ENCODE peak calls at places on chromosomes 13 and 19, in ten cellular contexts. E, X, R, L, Y, N, H, G, V and Z are unnamed samples. For H3K4me1, the result is how much of the 10 kb centered on the place peaks cover.

GRCh38 chr19:54188224-54188871 is 1.0 kb downstream of the MBOAT7 start:
- DNase-seq in N (peak), V (peak), X (peak), L (peak), H (no peak), E (no peak), G (no peak), R (peak), Y (no peak), Z (no peak)

GRCh38 chr19:8610041-8610927 is at the start of gene ADAMTS10:
- DNase-seq in Y (peak), G (peak), E (peak), N (peak), H (no peak), V (peak), L (peak), X (peak), R (peak), Z (no peak)

GRCh38 chr13:66087149-66087780 is 1142.9 kb downstream of the PCDH9 start:
- DNase-seq in E (no peak), R (no peak), G (no peak), V (no peak), H (no peak), L (no peak), N (no peak), Y (no peak), X (no peak), Z (no peak)

GRCh38 chr13:51614350-51614786 is 30.1 kb downstream of the WDFY2 start:
- DNase-seq in Y (no peak), V (no peak), R (no peak), X (peak), H (no peak), N (peak), L (peak), E (peak), G (no peak), Z (no peak)

GRCh38 chr19:51366999-51367564 is 894 bp upstream of the ETFB start:
- DNase-seq in Y (peak), G (peak), N (peak), X (peak), E (peak), L (no peak), H (peak), R (no peak), V (no peak), Z (peak)

GRCh38 chr13:37403776-37404497 is 194.6 kb downstream of the POSTN start:
- DNase-seq in V (peak), Y (no peak), L (no peak), H (no peak), E (no peak), R (no peak), G (no peak), X (no peak), N (peak), Z (no peak)

GRCh38 chr19:4691383-4691782 is 21.2 kb upstream of the MYDGF start:
- DNase-seq in H (no peak), E (no peak), V (no peak), L (no peak), X (no peak), N (no peak), G (peak), Y (no peak), R (no peak), Z (peak)

GRCh38 chr13:26961890-26962615 is 201.5 kb upstream of the GPR12 start:
- DNase-seq in X (no peak), H (peak), G (no peak), E (no peak), N (no peak), L (no peak), R (no peak), V (no peak), Y (no peak), Z (no peak)

GRCh38 chr13:95955719-95956118 is 97.5 kb downstream of the UGGT2 start:
- DNase-seq in R (no peak), N (no peak), L (no peak), E (no peak), G (no peak), Y (no peak), H (no peak), V (no peak), X (no peak), Z (no peak)

GRCh38 chr13:112781287-112781686 is 91.4 kb downstream of the ATP11A start:
- DNase-seq in N (no peak), H (peak), G (no peak), E (no peak), R (no peak), V (no peak), X (no peak), L (no peak), Y (no peak), Z (peak)

GRCh38 chr13:39556856-39557255 is 46.1 kb downstream of the LHFPL6 start:
- DNase-seq in N (no peak), Y (no peak), X (no peak), L (no peak), E (no peak), G (no peak), R (no peak), V (no peak), H (no peak), Z (no peak)

GRCh38 chr19:15154002-15154612 is 46.7 kb downstream of the NOTCH3 start:
- DNase-seq in V (peak), Y (no peak), G (no peak), X (no peak), E (no peak), N (peak), L (no peak), H (no peak), R (no peak), Z (no peak)

GRCh38 chr13:97496511-97496910 is 62.5 kb downstream of the RAP2A start:
- DNase-seq in G (no peak), X (no peak), R (no peak), N (no peak), V (no peak), E (no peak), L (no peak), H (no peak), Y (no peak), Z (no peak)

GRCh38 chr19:5889288-5889971 is 14.2 kb downstream of the NDUFA11 start:
- DNase-seq in E (no peak), H (no peak), X (no peak), V (peak), G (no peak), Y (no peak), L (no peak), N (peak), R (peak), Z (no peak)

GRCh38 chr19:49340865-49341718 is 5.9 kb downstream of the CD37 start:
- DNase-seq in G (no peak), X (no peak), E (no peak), N (no peak), H (no peak), Y (no peak), R (no peak), L (no peak), V (no peak), Z (no peak)

GRCh38 chr13:42384265-42384664 is 112.3 kb downstream of the AKAP11 start:
- DNase-seq in L (no peak), H (no peak), E (no peak), N (no peak), Y (no peak), G (no peak), V (no peak), X (no peak), R (no peak), Z (no peak)

GRCh38 chr13:87444135-87444534 is 227.0 kb upstream of the SLITRK5 start:
- DNase-seq in R (no peak), X (no peak), N (no peak), Y (no peak), V (no peak), G (no peak), L (no peak), H (no peak), E (no peak), Z (no peak)

GRCh38 chr13:112693831-112694497 is 4.1 kb downstream of the ATP11A start:
- DNase-seq in E (no peak), N (peak), L (no peak), R (peak), X (no peak), V (no peak), H (peak), Y (no peak), G (no peak), Z (no peak)

GRCh38 chr13:22189176-22190048 is 518.5 kb downstream of the FGF9 start:
- DNase-seq in V (no peak), H (no peak), E (no peak), Y (no peak), X (no peak), L (no peak), R (no peak), N (no peak), G (no peak), Z (no peak)

GRCh38 chr19:33498391-33499000 is 23.1 kb downstream of the PEPD start:
- DNase-seq in G (no peak), Y (no peak), V (no peak), N (no peak), L (no peak), X (no peak), E (no peak), R (no peak), H (no peak), Z (no peak)

GRCh38 chr13:29749401-29750177 is 100.8 kb downstream of the UBL3 start:
- DNase-seq in R (no peak), E (no peak), V (peak), Y (no peak), X (no peak), G (no peak), N (peak), L (no peak), H (no peak), Z (no peak)

GRCh38 chr19:43318203-43318602 is 35.3 kb upstream of the CD177 start:
- DNase-seq in Y (no peak), H (no peak), X (no peak), N (no peak), L (no peak), V (no peak), R (no peak), G (no peak), E (no peak), Z (no peak)

GRCh38 chr19:42246143-42246868 is 3.9 kb upstream of the GSK3A start:
- DNase-seq in L (peak), N (peak), G (peak), Y (peak), X (no peak), R (peak), E (no peak), V (peak), H (peak), Z (peak)

GRCh38 chr19:45971260-45971902 is 2.3 kb downstream of the NOVA2 start:
- DNase-seq in R (no peak), Y (peak), E (no peak), N (no peak), V (no peak), G (peak), X (no peak), H (no peak), L (no peak), Z (no peak)

GRCh38 chr19:5115771-5116202 is 146.9 kb downstream of the KDM4B start:
- DNase-seq in G (no peak), X (no peak), E (no peak), R (no peak), N (peak), Y (no peak), V (no peak), H (no peak), L (no peak), Z (no peak)

GRCh38 chr13:41107584-41108014 is 25.0 kb downstream of the KBTBD6 start:
- DNase-seq in H (no peak), N (no peak), R (no peak), G (no peak), X (no peak), Y (no peak), E (no peak), V (no peak), L (no peak), Z (no peak)

GRCh38 chr13:21458457-21458815 is 667 bp downstream of the ZDHHC20 start:
- DNase-seq in L (peak), X (peak), V (no peak), Y (peak), N (peak), H (peak), R (peak), G (peak), E (peak), Z (no peak)

GRCh38 chr13:98508280-98509074 is 68.4 kb downstream of the STK24 start:
- DNase-seq in V (peak), N (peak), H (no peak), R (no peak), X (no peak), L (no peak), G (no peak), E (no peak), Y (no peak), Z (no peak)

GRCh38 chr19:21568816-21569496 is 63.6 kb downstream of the ZNF429 start:
- DNase-seq in R (peak), L (peak), V (no peak), Y (peak), H (peak), G (peak), X (peak), N (peak), E (peak), Z (peak)

GRCh38 chr19:583968-584239 is 5.8 kb upstream of the HCN2 start:
- DNase-seq in H (no peak), R (no peak), N (no peak), E (no peak), X (no peak), V (no peak), Y (no peak), L (no peak), G (no peak), Z (no peak)

GRCh38 chr13:25380082-25380481 is 8.3 kb downstream of the ATP8A2 start:
- DNase-seq in R (no peak), H (no peak), N (no peak), G (no peak), V (no peak), E (no peak), X (no peak), Y (no peak), L (no peak), Z (no peak)

GRCh38 chr13:94546071-94546839 is 49.7 kb downstream of the TGDS start:
- DNase-seq in L (no peak), X (no peak), E (no peak), H (no peak), Y (no peak), N (no peak), R (no peak), G (no peak), V (no peak), Z (no peak)

GRCh38 chr19:19464339-19465098 is 50.8 kb downstream of the TSSK6 start:
- DNase-seq in G (no peak), V (no peak), R (no peak), Y (no peak), L (no peak), E (no peak), N (peak), X (no peak), H (peak), Z (no peak)

GRCh38 chr13:25881946-25882574 is 169.8 kb downstream of the SHISA2 start:
- DNase-seq in G (no peak), E (no peak), R (no peak), H (no peak), L (no peak), N (no peak), V (peak), X (no peak), Y (no peak), Z (no peak)

GRCh38 chr19:9945319-9945966 is 9.1 kb upstream of the OLFM2 start:
- DNase-seq in X (no peak), H (peak), Y (peak), R (peak), E (no peak), V (peak), N (peak), L (peak), G (peak), Z (peak)

GRCh38 chr19:47623921-47624391 is 15.0 kb downstream of the BICRA start:
- DNase-seq in N (no peak), X (no peak), V (no peak), Y (no peak), H (no peak), R (no peak), G (no peak), E (no peak), L (no peak), Z (no peak)

GRCh38 chr13:41916173-41916954 is 44.5 kb downstream of the VWA8 start:
- DNase-seq in H (no peak), N (peak), X (no peak), L (no peak), Y (no peak), E (peak), R (no peak), G (no peak), V (peak), Z (no peak)

GRCh38 chr19:20278342-20278741 is 111.3 kb downstream of the ZNF486 start:
- DNase-seq in V (no peak), X (no peak), Y (no peak), N (peak), G (no peak), R (no peak), L (peak), H (peak), E (no peak), Z (no peak)

GRCh38 chr19:6564393-6564792 is 26.6 kb downstream of the CD70 start:
- DNase-seq in X (no peak), G (no peak), Y (no peak), R (no peak), N (peak), H (no peak), E (no peak), V (no peak), L (no peak), Z (no peak)

DNA sequence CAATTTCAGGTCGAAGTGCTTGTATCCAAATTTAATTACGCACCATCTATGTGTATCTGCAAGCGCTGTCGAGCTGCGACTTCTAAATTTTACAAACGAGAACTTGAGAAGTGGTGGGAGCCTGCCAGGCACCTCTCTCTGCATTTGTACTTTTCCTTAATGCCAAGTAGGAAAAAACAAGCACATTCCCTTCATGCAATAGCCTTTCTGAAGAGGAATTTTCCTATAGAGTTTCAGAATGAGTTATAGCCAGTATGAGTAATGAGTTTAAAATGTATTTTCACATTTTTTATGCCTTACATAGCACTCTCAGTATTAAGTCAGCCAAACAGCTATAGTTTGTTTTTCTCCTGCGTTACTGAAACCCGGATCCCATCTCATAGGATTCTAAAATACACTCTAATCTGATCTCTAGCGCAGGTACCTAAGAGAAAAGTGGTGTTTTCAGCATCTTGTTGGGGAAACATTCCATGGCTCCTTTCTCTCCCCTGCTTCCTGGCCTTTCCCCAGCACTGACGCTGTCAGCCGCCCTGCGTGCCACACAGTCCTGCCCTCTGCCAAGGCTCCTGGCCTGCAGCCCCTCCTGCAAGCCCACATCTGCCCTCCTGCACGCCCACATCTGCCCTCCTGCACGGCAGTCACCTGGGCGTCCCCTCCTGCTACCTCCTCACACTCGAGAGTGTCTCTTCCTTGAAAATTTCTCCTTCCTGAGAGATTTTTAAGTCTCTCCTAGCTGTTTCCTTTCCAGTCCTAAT is 526.9 kb downstream of the MYO16 start:
- DNase-seq in R (no peak), H (no peak), Y (peak), N (peak), V (peak), X (no peak), E (no peak), G (peak), L (no peak), Z (no peak)
- H3K4me1 ChIP-seq in R (under half), H (under half), Y (under half), N (under half), V (half or more), X (under half), E (under half), G (under half), L (under half), Z (under half)

GRCh38 chr19:2269244-2270156 is 12.5 kb downstream of the PEAK3 start:
- DNase-seq in H (peak), X (peak), Y (peak), G (peak), E (peak), N (peak), L (peak), R (peak), V (peak), Z (peak)

GRCh38 chr19:2271516-2272103 is 10.4 kb downstream of the PEAK3 start:
- DNase-seq in Y (no peak), E (no peak), X (no peak), N (peak), L (peak), H (no peak), G (no peak), V (no peak), R (peak), Z (peak)

GRCh38 chr19:2270157-2270571 is 11.8 kb downstream of the PEAK3 start:
- DNase-seq in X (peak), H (no peak), R (peak), N (peak), L (peak), E (no peak), V (no peak), Y (peak), G (peak), Z (no peak)

GRCh38 chr19:2268861-2269243 is 12.6 kb upstream of the JSRP1 start:
- DNase-seq in E (no peak), L (no peak), H (no peak), X (no peak), R (no peak), G (no peak), N (no peak), V (no peak), Y (no peak), Z (no peak)

GRCh38 chr19:2270572-2271515 is 11.1 kb downstream of the PEAK3 start:
- DNase-seq in R (peak), L (peak), E (peak), H (peak), V (peak), Y (peak), N (peak), G (peak), X (peak), Z (peak)
- H3K4me1 ChIP-seq in R (half or more), L (under half), E (under half), H (half or more), V (under half), Y (half or more), N (under half), G (half or more), X (under half), Z (half or more)

GRCh38 chr19:18319591-18320135 is 3.2 kb downstream of the LSM4 start:
- DNase-seq in E (no peak), H (peak), V (no peak), N (no peak), L (no peak), Y (no peak), X (no peak), G (no peak), R (no peak), Z (no peak)
- H3K4me1 ChIP-seq in E (half or more), H (half or more), V (under half), N (under half), L (under half), Y (half or more), X (half or more), G (half or more), R (half or more), Z (half or more)

DNA sequence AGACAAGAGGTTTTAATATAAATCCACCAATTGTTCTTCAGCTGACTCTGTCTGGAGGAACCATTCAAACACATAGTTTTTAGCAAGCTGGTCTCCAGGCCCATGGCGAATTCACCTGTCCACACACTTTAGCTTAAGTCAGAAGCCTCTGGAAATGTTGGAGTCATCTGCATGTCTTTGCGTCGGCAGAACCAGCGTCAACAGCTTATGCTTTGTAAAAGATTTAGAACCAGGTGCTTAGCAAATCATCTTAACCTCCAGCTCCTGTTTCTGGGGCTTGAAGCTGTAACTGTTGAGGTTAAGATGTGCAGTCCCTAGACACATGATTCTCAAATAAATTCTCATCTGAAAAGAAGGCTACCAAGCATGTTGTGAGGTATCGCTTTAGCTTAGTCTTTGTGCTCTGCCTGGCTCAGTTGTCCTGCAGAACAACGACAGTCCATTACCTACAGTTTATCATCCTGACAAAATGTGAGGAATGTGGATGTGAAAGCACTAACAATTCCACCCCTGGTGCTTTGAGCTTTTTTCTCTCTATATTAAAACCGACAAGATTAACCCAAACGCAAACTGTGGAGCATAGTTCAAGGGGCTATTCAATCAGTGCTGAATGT is 4.4 kb downstream of the EFNB2 start:
- DNase-seq in Y (no peak), G (no peak), L (no peak), N (no peak), R (no peak), X (no peak), H (no peak), V (no peak), E (no peak), Z (no peak)
- H3K4me1 ChIP-seq in Y (under half), G (half or more), L (under half), N (under half), R (under half), X (under half), H (half or more), V (under half), E (under half), Z (under half)